ENCODE peak calls at places on chromosomes 11 and 22, in six cellular contexts. S, D, Z, F, N and Y are unnamed samples.

GRCh38 chr22:28032896-28033295 is 113.8 kb upstream of the PITPNB start:
- DNase-seq in S (no peak), D (no peak), N (no peak), F (no peak), Z (no peak), Y (no peak)

GRCh38 chr22:30301995-30302809 is 12.9 kb upstream of the CASTOR1 start:
- DNase-seq in F (peak; percentile 84), S (peak; percentile 42), D (peak; percentile 86), Z (no peak), N (peak; percentile 34), Y (no peak)

GRCh38 chr22:37887610-37888378 is 18.3 kb upstream of the MICALL1 start:
- DNase-seq in F (no peak), S (peak; percentile 41), D (peak; percentile 79), N (no peak), Z (no peak), Y (no peak)

GRCh38 chr11:7098235-7098832 is 9.5 kb downstream of the RBMXL2 start:
- DNase-seq in F (no peak), S (peak; percentile 33), Z (no peak), N (peak; percentile 44), D (peak; percentile 50), Y (peak; percentile 27)

GRCh38 chr22:36252754-36253522 is at the start of gene APOL1:
- DNase-seq in S (peak; percentile 31), Z (peak; percentile 36), N (peak; percentile 94), F (peak; percentile 52), D (peak; percentile 69), Y (no peak)

GRCh38 chr11:61531033-61531432 is 22.5 kb downstream of the LRRC10B start:
- DNase-seq in D (no peak), F (no peak), Z (no peak), S (no peak), N (peak; percentile 41), Y (no peak)

GRCh38 chr11:134374171-134374570 is 37.9 kb downstream of the B3GAT1 start:
- DNase-seq in N (no peak), Z (no peak), S (no peak), D (no peak), F (no peak), Y (peak; percentile 17)

GRCh38 chr22:44361391-44362126 is 48.8 kb upstream of the SHISAL1 start:
- DNase-seq in S (no peak), N (no peak), D (peak; percentile 13), F (no peak), Z (no peak), Y (no peak)

GRCh38 chr11:1091332-1092083 is 16.8 kb downstream of the MUC2 start:
- DNase-seq in S (no peak), Z (no peak), N (no peak), F (no peak), D (no peak), Y (no peak)

GRCh38 chr11:6362868-6363678 is 27.2 kb upstream of the SMPD1 start:
- DNase-seq in S (peak; percentile 64), F (peak; percentile 45), Z (peak; percentile 44), N (peak; percentile 76), D (peak; percentile 76), Y (peak; percentile 74)

GRCh38 chr11:120181446-120181992 is 29.3 kb upstream of the OAF start:
- DNase-seq in N (no peak), Z (no peak), F (no peak), S (no peak), D (no peak), Y (no peak)

GRCh38 chr11:42315267-42315666 is 855.8 kb upstream of the LRRC4C start:
- DNase-seq in S (no peak), N (peak; percentile 33), D (no peak), F (no peak), Z (no peak), Y (no peak)

GRCh38 chr22:37486224-37486845 is at the start of gene MFNG:
- DNase-seq in F (peak; percentile 83), N (peak; percentile 78), D (peak; percentile 67), S (peak; percentile 34), Z (peak; percentile 64), Y (no peak)

GRCh38 chr11:109015283-109015682 is 350.4 kb downstream of the DDX10 start:
- DNase-seq in S (peak; percentile 80), Z (no peak), N (no peak), F (no peak), D (peak; percentile 41), Y (no peak)

GRCh38 chr11:62645660-62645933 is 816 bp downstream of the GANAB start:
- DNase-seq in S (no peak), F (peak; percentile 36), Z (no peak), D (no peak), N (peak; percentile 17), Y (no peak)

GRCh38 chr11:1081601-1082311 is 7.1 kb downstream of the MUC2 start:
- DNase-seq in S (no peak), F (no peak), Z (no peak), N (no peak), D (no peak), Y (no peak)

GRCh38 chr11:102807921-102808320 is 10.0 kb upstream of the MMP1 start:
- DNase-seq in N (peak; percentile 28), S (no peak), D (no peak), Z (no peak), F (no peak), Y (no peak)

GRCh38 chr11:83051760-83052671 is 19.7 kb downstream of the RAB30 start:
- DNase-seq in N (no peak), F (no peak), S (peak; percentile 95), D (peak; percentile 73), Z (no peak), Y (no peak)

GRCh38 chr11:60872124-60872951 is 5.0 kb downstream of the ZP1 start:
- DNase-seq in N (no peak), F (no peak), Z (no peak), S (peak; percentile 88), D (peak; percentile 10), Y (no peak)

GRCh38 chr22:24543679-24544243 is 11.2 kb downstream of the GUCD1 start:
- DNase-seq in N (no peak), Z (no peak), D (no peak), F (no peak), S (no peak), Y (no peak)

GRCh38 chr22:38716827-38717226 is 11.1 kb downstream of the GTPBP1 start:
- DNase-seq in Z (no peak), D (no peak), N (no peak), F (no peak), S (no peak), Y (no peak)